ENCODE peak calls at places on chromosome 12, in eight cellular contexts. U is lower lobe of right lung, R is Caco-2, W is hepatocyte, G is pancreas, F is thyroid gland, O is right cardiac atrium, Y is BE2C. N is an unnamed sample.
A peak's percentile ranks its signal among the peaks of the same experiment; 100 is the strongest.

GRCh38 chr12:2501464-2502181 is 293.1 kb upstream of the FKBP4 start:
- DNase-seq in U (no peak), R (no peak), W (no peak), G (no peak), F (no peak), O (peak; percentile 55), Y (no peak), N (peak; percentile 1)

GRCh38 chr12:78036889-78037288 is 206.2 kb downstream of the NAV3 start:
- DNase-seq in U (no peak), R (no peak), W (no peak), G (no peak), F (no peak), O (no peak), Y (no peak), N (no peak)

GRCh38 chr12:112584266-112584722 is 165.5 kb downstream of the PTPN11 start:
- DNase-seq in U (no peak), R (peak; percentile 79), W (no peak), G (no peak), F (no peak), O (no peak), Y (peak; percentile 53), N (no peak)

GRCh38 chr12:19120795-19121194 is 8.7 kb upstream of the PLEKHA5 start:
- DNase-seq in U (no peak), R (no peak), W (no peak), G (no peak), F (no peak), O (no peak), Y (peak; percentile 16), N (no peak)

GRCh38 chr12:38411426-38411825 is 94.9 kb downstream of the ALG10B start:
- DNase-seq in U (no peak), R (no peak), W (no peak), G (no peak), F (no peak), O (no peak), Y (no peak), N (no peak)

GRCh38 chr12:126780343-126780742 is 1486.6 kb upstream of the TMEM132C start:
- DNase-seq in U (no peak), R (no peak), W (no peak), G (no peak), F (no peak), O (no peak), Y (no peak), N (no peak)

GRCh38 chr12:82099216-82099615 is 259.0 kb downstream of the CCDC59 start:
- DNase-seq in U (no peak), R (no peak), W (no peak), G (no peak), F (no peak), O (no peak), Y (no peak), N (no peak)

GRCh38 chr12:16325426-16325825 is 22.0 kb upstream of the MGST1 start:
- DNase-seq in U (no peak), R (no peak), W (no peak), G (no peak), F (no peak), O (no peak), Y (no peak), N (no peak)

GRCh38 chr12:121579190-121579791 is 1.5 kb downstream of the KDM2B start:
- DNase-seq in U (peak; percentile 61), R (no peak), W (peak; percentile 56), G (peak; percentile 43), F (peak; percentile 46), O (no peak), Y (no peak), N (peak; percentile 51)

GRCh38 chr12:132479291-132479690 is 10.7 kb upstream of the FBRSL1 start:
- DNase-seq in U (no peak), R (no peak), W (no peak), G (no peak), F (no peak), O (peak; percentile 3), Y (no peak), N (no peak)

GRCh38 chr12:110561471-110562201 is 21.5 kb downstream of the PPTC7 start:
- DNase-seq in U (no peak), R (no peak), W (no peak), G (no peak), F (no peak), O (no peak), Y (no peak), N (no peak)

GRCh38 chr12:52543985-52544888 is 8.7 kb downstream of the KRT71 start:
- DNase-seq in U (no peak), R (no peak), W (no peak), G (no peak), F (peak; percentile 57), O (peak; percentile 39), Y (no peak), N (no peak)

DNA sequence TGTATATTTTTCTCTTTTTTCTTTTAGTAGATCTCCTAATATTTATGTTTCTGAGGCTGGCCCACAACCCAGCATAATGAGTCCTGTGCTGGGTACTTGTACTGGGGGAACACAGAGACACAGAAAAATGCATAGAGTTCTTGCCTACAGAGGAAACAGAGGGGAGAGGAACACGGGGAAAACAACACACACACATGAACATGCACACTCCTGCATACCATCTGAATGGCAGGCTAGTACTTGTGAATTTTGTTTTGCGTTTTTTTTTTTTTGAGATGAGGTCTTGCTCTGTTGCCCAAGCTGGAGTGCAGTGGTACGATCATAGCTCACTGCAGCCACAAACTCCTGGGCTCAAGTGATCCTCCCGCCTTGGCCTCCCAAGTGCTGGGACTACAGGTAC is 21.2 kb downstream of the PITPNM2 start:
- DNase-seq in U (no peak), R (no peak), W (no peak), G (no peak), F (no peak), O (no peak), Y (no peak), N (no peak)
- H3K4me1 ChIP-seq in U (peaks cover 44% of the 10 kb centered on the region), R (peaks cover 17% of the 10 kb centered on the region), W (peaks cover 10% of the 10 kb centered on the region), G (no peaks in the 10 kb centered on the region), F (peaks cover 50% of the 10 kb centered on the region), O (peaks cover 17% of the 10 kb centered on the region), Y (peaks cover 2% of the 10 kb centered on the region), N (peaks cover 26% of the 10 kb centered on the region)

GRCh38 chr12:92604786-92605185 is 98.0 kb upstream of the PLEKHG7 start:
- DNase-seq in U (no peak), R (no peak), W (no peak), G (no peak), F (no peak), O (no peak), Y (no peak), N (no peak)

GRCh38 chr12:92605621-92606170 is 97.1 kb upstream of the PLEKHG7 start:
- DNase-seq in U (no peak), R (no peak), W (no peak), G (no peak), F (no peak), O (no peak), Y (no peak), N (no peak)

GRCh38 chr12:92602930-92603623 is 99.7 kb upstream of the PLEKHG7 start:
- DNase-seq in U (no peak), R (peak; percentile 44), W (peak; percentile 19), G (no peak), F (no peak), O (no peak), Y (no peak), N (no peak)

GRCh38 chr12:92602476-92602875 is 100.3 kb upstream of the PLEKHG7 start:
- DNase-seq in U (no peak), R (no peak), W (peak; percentile 31), G (no peak), F (no peak), O (no peak), Y (no peak), N (no peak)

DNA sequence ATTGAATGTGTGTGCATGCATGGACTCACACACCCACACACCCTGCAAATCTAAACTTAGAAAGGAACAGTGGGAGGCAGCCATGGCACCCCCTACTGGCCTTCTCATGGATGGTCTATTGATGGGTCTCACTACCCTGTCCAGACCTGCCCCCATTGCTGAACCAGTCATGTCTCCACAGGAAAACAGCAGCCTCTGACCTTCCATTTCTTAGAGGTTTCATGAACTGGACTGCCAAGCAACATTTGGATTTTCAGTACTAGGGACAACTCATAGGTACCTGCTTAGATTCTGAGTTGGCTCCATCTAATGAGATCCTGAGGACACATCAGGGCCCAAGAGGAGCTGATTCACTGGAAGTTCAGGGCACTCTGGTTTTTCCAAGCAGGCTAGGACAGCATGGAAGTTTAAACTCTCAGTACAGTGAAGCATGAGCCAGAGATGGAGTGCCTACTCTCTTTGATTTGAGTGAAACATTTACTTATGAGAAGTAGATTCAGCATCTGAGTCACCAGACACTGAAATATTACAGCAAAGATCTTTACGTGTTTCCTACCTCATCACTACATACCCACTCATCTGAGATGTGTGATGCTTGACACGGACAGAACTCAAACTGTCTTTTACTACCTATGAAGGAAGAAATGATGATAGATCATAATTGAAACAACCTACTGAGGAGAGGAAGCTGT is 98.9 kb upstream of the PLEKHG7 start:
- DNase-seq in U (no peak), R (no peak), W (no peak), G (no peak), F (no peak), O (no peak), Y (no peak), N (no peak)
- H3K4me1 ChIP-seq in U (peaks cover 22% of the 10 kb centered on the region), R (peaks cover 14% of the 10 kb centered on the region), W (no peaks in the 10 kb centered on the region), G (no peaks in the 10 kb centered on the region), F (no peaks in the 10 kb centered on the region), O (peaks cover 3% of the 10 kb centered on the region), Y (no peaks in the 10 kb centered on the region), N (no peaks in the 10 kb centered on the region)

GRCh38 chr12:93785262-93786010 is 108.3 kb downstream of the CRADD start:
- DNase-seq in U (no peak), R (peak; percentile 73), W (peak; percentile 49), G (peak; percentile 10), F (peak; percentile 53), O (peak; percentile 50), Y (peak; percentile 13), N (peak; percentile 84)

GRCh38 chr12:93780115-93780641 is 103.0 kb downstream of the CRADD start:
- DNase-seq in U (no peak), R (no peak), W (no peak), G (no peak), F (no peak), O (no peak), Y (no peak), N (no peak)

GRCh38 chr12:93784339-93785086 is 107.3 kb downstream of the CRADD start:
- DNase-seq in U (no peak), R (peak; percentile 59), W (peak; percentile 34), G (peak; percentile 11), F (peak; percentile 65), O (no peak), Y (peak; percentile 81), N (peak; percentile 90)

GRCh38 chr12:93783827-93784226 is 106.7 kb downstream of the CRADD start:
- DNase-seq in U (no peak), R (no peak), W (no peak), G (no peak), F (no peak), O (no peak), Y (peak; percentile 76), N (peak; percentile 47)

DNA sequence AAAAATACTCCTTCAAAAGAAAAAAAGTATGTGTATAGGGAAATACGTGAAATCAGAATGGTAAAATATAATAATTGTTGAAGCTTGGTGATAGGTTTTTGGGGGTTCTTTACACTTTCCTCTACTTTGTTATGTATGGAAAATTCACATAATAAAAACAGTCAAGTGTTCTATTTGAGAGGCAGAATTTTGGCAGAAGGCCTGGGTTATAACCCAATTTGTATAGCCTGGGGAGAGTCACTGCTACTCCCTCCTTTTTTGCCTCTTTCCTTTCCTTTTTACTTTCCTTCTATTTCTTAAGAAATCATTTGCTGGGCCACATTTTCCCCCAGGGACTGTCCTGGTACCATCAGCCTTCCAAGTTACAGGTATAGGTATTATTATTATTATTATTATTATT is 105.7 kb downstream of the CRADD start:
- DNase-seq in U (no peak), R (no peak), W (no peak), G (no peak), F (no peak), O (no peak), Y (no peak), N (no peak)
- H3K4me1 ChIP-seq in U (peaks cover 47% of the 10 kb centered on the region), R (peaks cover 34% of the 10 kb centered on the region), W (peaks cover 57% of the 10 kb centered on the region), G (peaks cover 18% of the 10 kb centered on the region), F (peaks cover 60% of the 10 kb centered on the region), O (peaks cover 11% of the 10 kb centered on the region), Y (peaks cover 28% of the 10 kb centered on the region), N (peaks cover 43% of the 10 kb centered on the region)

GRCh38 chr12:47772738-47773061 is 338 bp upstream of the SLC48A1 start:
- DNase-seq in U (no peak), R (no peak), W (no peak), G (no peak), F (no peak), O (no peak), Y (no peak), N (no peak)
- H3K4me1 ChIP-seq in U (peaks cover 70% of the 10 kb centered on the region), R (peaks cover 40% of the 10 kb centered on the region), W (peaks cover 9% of the 10 kb centered on the region), G (no peaks in the 10 kb centered on the region), F (peaks cover 46% of the 10 kb centered on the region), O (peaks cover 19% of the 10 kb centered on the region), Y (peaks cover 42% of the 10 kb centered on the region), N (peaks cover 12% of the 10 kb centered on the region)

N was measured in CD4-positive, CD25-positive, alpha-beta regulatory T cell.